ENCODE peak calls at places on chromosomes 1 and 21, in ten cellular contexts. B is transverse colon, S is tibial nerve, O is upper lobe of left lung, C is A549, K is sigmoid colon, P is stomach, X is K562, V is suprapubic skin, Q is GM12878. M is an unnamed sample. For H3K9me3, the result is how much of the 10 kb centered on the place peaks cover.

GRCh38 chr21:33419538-33420123 is 16.4 kb downstream of the IFNGR2 start:
- DNase-seq in V (no peak), B (no peak), K (peak), S (no peak), C (peak), X (no peak), O (no peak), Q (no peak), P (peak), M (peak)

GRCh38 chr1:2590233-2591141 is 3.9 kb downstream of the PRXL2B start:
- DNase-seq in S (no peak), P (no peak), C (no peak), Q (no peak), B (no peak), X (no peak), K (peak), O (no peak), V (no peak), M (no peak)

GRCh38 chr21:45556645-45557601 is 14.7 kb upstream of the SLC19A1 start:
- DNase-seq in Q (no peak), C (no peak), K (peak), X (peak), V (peak), S (no peak), P (no peak), B (no peak), O (peak), M (peak)

GRCh38 chr1:51313961-51314777 is 16.2 kb downstream of the TTC39A start:
- DNase-seq in X (no peak), S (no peak), K (no peak), O (peak), P (no peak), B (peak), Q (no peak), V (no peak), C (peak), M (no peak)

GRCh38 chr1:92879316-92879968 is 47.6 kb downstream of the RPL5 start:
- DNase-seq in V (no peak), P (no peak), O (no peak), S (no peak), X (no peak), K (no peak), C (no peak), Q (no peak), B (no peak), M (no peak)

GRCh38 chr21:36929622-36930021 is 36.8 kb downstream of the HLCS start:
- DNase-seq in B (no peak), P (peak), O (no peak), Q (no peak), C (peak), V (no peak), X (no peak), S (no peak), K (no peak), M (peak)

GRCh38 chr1:44881011-44881632 is 38.1 kb upstream of the PTCH2 start:
- DNase-seq in B (no peak), V (no peak), S (no peak), K (no peak), P (no peak), C (no peak), X (no peak), Q (no peak), O (no peak), M (no peak)

GRCh38 chr1:40825430-40825778 is 36.8 kb downstream of the CITED4 start:
- DNase-seq in O (peak), B (no peak), Q (no peak), S (no peak), P (no peak), X (no peak), K (no peak), V (no peak), C (no peak), M (no peak)

GRCh38 chr1:39679821-39680220 is 7.9 kb upstream of the NT5C1A start:
- DNase-seq in S (no peak), B (no peak), V (no peak), K (no peak), X (no peak), Q (no peak), P (no peak), O (no peak), C (no peak), M (no peak)

GRCh38 chr1:172322219-172323061 is 98.0 kb upstream of the C1orf105 start:
- DNase-seq in B (no peak), X (no peak), O (peak), Q (no peak), K (peak), S (no peak), C (peak), P (no peak), V (no peak), M (no peak)

GRCh38 chr1:7339953-7340352 is 431.1 kb upstream of the VAMP3 start:
- DNase-seq in P (no peak), K (no peak), C (peak), B (no peak), V (no peak), Q (no peak), S (no peak), X (no peak), O (no peak), M (no peak)

GRCh38 chr1:227068883-227069282 is 128.8 kb downstream of the COQ8A start:
- DNase-seq in P (no peak), X (no peak), Q (no peak), V (no peak), K (no peak), B (no peak), C (no peak), S (no peak), O (no peak), M (no peak)

GRCh38 chr1:2493218-2493617 is 17.1 kb downstream of the PLCH2 start:
- DNase-seq in S (no peak), K (no peak), B (no peak), V (no peak), P (no peak), X (no peak), C (no peak), Q (no peak), O (no peak), M (no peak)

GRCh38 chr1:156392427-156392826 is 23.4 kb downstream of the RHBG start:
- DNase-seq in O (no peak), Q (no peak), C (no peak), V (no peak), P (no peak), S (no peak), K (no peak), B (no peak), X (no peak), M (no peak)

GRCh38 chr1:223628233-223628632 is 37.3 kb downstream of the CAPN8 start:
- DNase-seq in P (peak), B (peak), C (peak), X (peak), S (no peak), K (no peak), V (no peak), O (peak), Q (no peak), M (peak)

GRCh38 chr1:60874703-60875102 is 207.7 kb upstream of the NFIA start:
- DNase-seq in V (no peak), P (no peak), O (no peak), C (peak), K (no peak), X (no peak), B (no peak), S (no peak), Q (no peak), M (no peak)

GRCh38 chr1:106984801-106985200 is 71.7 kb upstream of the PRMT6 start:
- DNase-seq in X (no peak), B (no peak), S (no peak), C (no peak), O (no peak), Q (no peak), K (no peak), V (no peak), P (no peak), M (no peak)

GRCh38 chr21:38970765-38971164 is 165.0 kb downstream of the ETS2 start:
- DNase-seq in V (no peak), X (no peak), S (no peak), C (no peak), K (no peak), B (no peak), O (no peak), P (no peak), Q (no peak), M (no peak)

GRCh38 chr21:41064325-41064724 is 103.6 kb upstream of the BACE2 start:
- DNase-seq in Q (no peak), B (no peak), S (no peak), C (no peak), V (no peak), P (no peak), X (no peak), K (no peak), O (no peak), M (no peak)

GRCh38 chr1:46718727-46719622 is at the start of gene EFCAB14:
- DNase-seq in K (peak), B (peak), O (peak), P (peak), Q (peak), X (peak), S (peak), C (peak), V (peak), M (peak)

GRCh38 chr1:68229927-68230812 is 2.2 kb downstream of the WLS start:
- DNase-seq in C (no peak), V (no peak), X (no peak), K (no peak), B (no peak), Q (no peak), S (no peak), P (no peak), O (no peak), M (peak)

GRCh38 chr1:241767737-241768136 is 80.3 kb upstream of the EXO1 start:
- DNase-seq in O (no peak), B (no peak), S (no peak), P (no peak), K (no peak), V (no peak), C (no peak), X (no peak), Q (no peak), M (no peak)

GRCh38 chr1:52119722-52120121 is 22.2 kb upstream of the ZFYVE9 start:
- DNase-seq in B (no peak), S (no peak), C (no peak), V (no peak), K (no peak), X (no peak), Q (no peak), O (no peak), P (no peak), M (no peak)

GRCh38 chr1:56627019-56627635 is 18.0 kb upstream of the PRKAA2 start:
- DNase-seq in V (no peak), O (no peak), S (no peak), X (no peak), P (no peak), C (no peak), K (no peak), Q (no peak), B (no peak), M (no peak)

GRCh38 chr1:154626456-154627246 is 18.7 kb upstream of the ADAR start:
- DNase-seq in B (no peak), V (no peak), Q (no peak), S (no peak), C (peak), O (no peak), K (no peak), X (no peak), P (no peak), M (no peak)

GRCh38 chr21:14968821-14969220 is 96.0 kb downstream of the NRIP1 start:
- DNase-seq in O (no peak), Q (no peak), X (no peak), V (no peak), P (no peak), S (no peak), C (no peak), B (no peak), K (no peak), M (no peak)

GRCh38 chr1:101284021-101284420 is 47.2 kb downstream of the S1PR1 start:
- DNase-seq in O (no peak), C (no peak), B (no peak), V (no peak), S (no peak), X (no peak), Q (no peak), P (no peak), K (no peak), M (no peak)

GRCh38 chr1:113917400-113918082 is 11.6 kb upstream of the HIPK1 start:
- DNase-seq in K (no peak), S (no peak), P (no peak), Q (no peak), X (no peak), C (no peak), O (no peak), B (no peak), V (no peak), M (no peak)

GRCh38 chr1:91700332-91700731 is 185.6 kb downstream of the TGFBR3 start:
- DNase-seq in X (no peak), K (no peak), B (no peak), P (no peak), O (no peak), C (peak), V (no peak), S (no peak), Q (no peak), M (no peak)

GRCh38 chr1:72281637-72282270 is 585 bp downstream of the NEGR1 start:
- DNase-seq in B (no peak), K (peak), P (no peak), C (no peak), Q (no peak), X (no peak), S (peak), O (peak), V (no peak), M (no peak)

GRCh38 chr1:242140871-242141270 is 142.0 kb upstream of the MAP1LC3C start:
- DNase-seq in B (no peak), X (no peak), P (no peak), K (no peak), Q (no peak), O (no peak), V (no peak), C (no peak), S (no peak), M (no peak)

GRCh38 chr1:7538033-7538432 is 233.1 kb upstream of the VAMP3 start:
- DNase-seq in V (no peak), S (no peak), O (no peak), X (no peak), P (no peak), C (peak), Q (no peak), K (no peak), B (no peak), M (no peak)

GRCh38 chr1:152622803-152623202 is at the start of gene LCE3A:
- DNase-seq in C (no peak), Q (no peak), P (no peak), V (no peak), S (no peak), O (no peak), K (no peak), X (no peak), B (no peak), M (peak)

GRCh38 chr1:36352141-36352909 is 28.9 kb upstream of the EVA1B start:
- DNase-seq in Q (no peak), B (no peak), P (no peak), K (no peak), S (no peak), X (no peak), C (no peak), V (no peak), O (no peak), M (no peak)
- TF ChIP-seq POLR2A in Q (no peak), B (no peak), P (no peak), K (no peak), S (no peak), X (no peak), C (no peak), V (no peak), O (no peak), M (no peak)

GRCh38 chr1:180720753-180721152 is 88.9 kb downstream of the XPR1 start:
- DNase-seq in P (no peak), C (no peak), Q (no peak), S (no peak), B (no peak), V (no peak), X (no peak), O (no peak), K (no peak), M (no peak)
- TF ChIP-seq EP300 in P (no peak), C (no peak), Q (no peak), S (no peak), B (no peak), V (no peak), X (no peak), O (no peak), K (no peak), M (no peak)

GRCh38 chr21:22474403-22474802 is 1476.2 kb downstream of the NCAM2 start:
- DNase-seq in K (no peak), Q (no peak), B (no peak), S (no peak), V (no peak), C (no peak), X (no peak), P (no peak), O (no peak), M (no peak)
- H3K9me3 ChIP-seq in K (under half), Q (under half), B (under half), S (under half), V (under half), C (under half), X (under half), P (under half), O (under half), M (under half)

GRCh38 chr21:42425603-42425985 is 21.9 kb downstream of the UBASH3A start:
- DNase-seq in S (no peak), P (no peak), O (no peak), K (no peak), Q (peak), X (no peak), B (no peak), V (peak), C (no peak), M (no peak)
- TF ChIP-seq POLR2A in S (no peak), P (no peak), O (no peak), K (no peak), Q (peak), X (no peak), B (no peak), V (no peak), C (no peak), M (no peak)

GRCh38 chr1:181803421-181803820 is 258.1 kb downstream of the ZNF648 start:
- DNase-seq in B (no peak), Q (no peak), S (no peak), K (no peak), X (no peak), C (no peak), P (no peak), V (no peak), O (no peak), M (no peak)

GRCh38 chr1:181804989-181805388 is 256.5 kb downstream of the ZNF648 start:
- DNase-seq in Q (no peak), V (no peak), X (no peak), C (no peak), K (no peak), S (no peak), O (no peak), P (no peak), B (no peak), M (no peak)

GRCh38 chr1:181802466-181802865 is 259.0 kb downstream of the ZNF648 start:
- DNase-seq in B (no peak), S (no peak), Q (no peak), X (no peak), P (no peak), V (no peak), O (no peak), K (no peak), C (no peak), M (no peak)

GRCh38 chr1:181798191-181798926 is 263.2 kb downstream of the ZNF648 start:
- DNase-seq in B (no peak), K (no peak), V (no peak), Q (no peak), P (no peak), X (no peak), C (no peak), S (no peak), O (no peak), M (no peak)

GRCh38 chr1:181801617-181802016 is 259.9 kb downstream of the ZNF648 start:
- DNase-seq in C (no peak), K (no peak), Q (no peak), S (no peak), O (no peak), P (no peak), B (no peak), V (no peak), X (no peak), M (no peak)
- TF ChIP-seq EP300 in C (no peak), K (no peak), Q (no peak), S (no peak), O (no peak), P (no peak), B (no peak), V (no peak), X (no peak), M (no peak)